ENCODE peak calls at places on chromosomes 2 and 18, in six cellular contexts. O is stomach, F is thyroid gland, J is IMR-90, Y is Peyer's patch, V is kidney. D is an unnamed sample. For H3K36me3, the result is how much of the 10 kb centered on the place peaks cover.

GRCh38 chr2:197891897-197892442 is 87.6 kb downstream of the PLCL1 start:
- DNase-seq in O (no peak), F (no peak), J (no peak), Y (no peak), V (no peak), D (no peak)

GRCh38 chr18:35695803-35696202 is 114.3 kb downstream of the GALNT1 start:
- DNase-seq in O (peak), F (peak), J (no peak), Y (no peak), V (no peak), D (peak)

GRCh38 chr2:98787700-98788099 is 56.8 kb upstream of the MGAT4A start:
- DNase-seq in O (no peak), F (no peak), J (no peak), Y (no peak), V (no peak), D (no peak)

GRCh38 chr18:11387880-11388279 is 221.5 kb upstream of the SLC35G4 start:
- DNase-seq in O (peak), F (peak), J (peak), Y (peak), V (no peak), D (peak)

GRCh38 chr2:51866361-51866760 is 834.4 kb upstream of the NRXN1 start:
- DNase-seq in O (no peak), F (no peak), J (peak), Y (no peak), V (no peak), D (no peak)

GRCh38 chr18:48714873-48715272 is 176.0 kb downstream of the CTIF start:
- DNase-seq in O (no peak), F (no peak), J (no peak), Y (no peak), V (no peak), D (no peak)

GRCh38 chr2:37600735-37601134 is 70.7 kb downstream of the CDC42EP3 start:
- DNase-seq in O (no peak), F (no peak), J (no peak), Y (no peak), V (no peak), D (no peak)

GRCh38 chr2:30567317-30567716 is 120.3 kb downstream of the LCLAT1 start:
- DNase-seq in O (no peak), F (no peak), J (no peak), Y (no peak), V (no peak), D (no peak)

GRCh38 chr2:30165050-30165520 is 18.3 kb downstream of the YPEL5 start:
- DNase-seq in O (peak), F (peak), J (peak), Y (peak), V (no peak), D (peak)

GRCh38 chr2:62375051-62375450 is 130.9 kb downstream of the TMEM17 start:
- DNase-seq in O (no peak), F (no peak), J (no peak), Y (no peak), V (no peak), D (no peak)

GRCh38 chr2:17719562-17720371 is 33.8 kb downstream of the SMC6 start:
- DNase-seq in O (no peak), F (no peak), J (peak), Y (no peak), V (no peak), D (no peak)

GRCh38 chr2:211709394-211709793 is 829.2 kb downstream of the ERBB4 start:
- DNase-seq in O (no peak), F (no peak), J (no peak), Y (no peak), V (no peak), D (no peak)

GRCh38 chr2:37631698-37632097 is 39.7 kb downstream of the CDC42EP3 start:
- DNase-seq in O (no peak), F (no peak), J (no peak), Y (no peak), V (no peak), D (no peak)

GRCh38 chr18:9025104-9025838 is 77.2 kb upstream of the NDUFV2 start:
- DNase-seq in O (no peak), F (no peak), J (peak), Y (no peak), V (no peak), D (no peak)

GRCh38 chr18:35076556-35076955 is 35.3 kb downstream of the MAPRE2 start:
- DNase-seq in O (no peak), F (no peak), J (peak), Y (no peak), V (no peak), D (no peak)

GRCh38 chr2:196427996-196428634 is 211.4 kb upstream of the CCDC150 start:
- DNase-seq in O (no peak), F (no peak), J (no peak), Y (no peak), V (no peak), D (no peak)

GRCh38 chr2:36670881-36671595 is 25.5 kb upstream of the VIT start:
- DNase-seq in O (no peak), F (no peak), J (peak), Y (no peak), V (no peak), D (no peak)

GRCh38 chr2:100416939-100417744 is at the start of gene CHST10:
- DNase-seq in O (peak), F (peak), J (peak), Y (peak), V (peak), D (peak)

GRCh38 chr18:23619388-23619873 is 33.1 kb upstream of the NPC1 start:
- DNase-seq in O (peak), F (no peak), J (no peak), Y (no peak), V (no peak), D (peak)

GRCh38 chr2:119862127-119862889 is 102.6 kb downstream of the PTPN4 start:
- DNase-seq in O (no peak), F (no peak), J (no peak), Y (no peak), V (no peak), D (no peak)

GRCh38 chr2:43178602-43179542 is 47.5 kb downstream of the ZFP36L2 start:
- DNase-seq in O (peak), F (peak), J (peak), Y (peak), V (peak), D (peak)

GRCh38 chr2:33589444-33589843 is 9.7 kb downstream of the FAM98A start:
- DNase-seq in O (no peak), F (no peak), J (peak), Y (no peak), V (no peak), D (no peak)

DNA sequence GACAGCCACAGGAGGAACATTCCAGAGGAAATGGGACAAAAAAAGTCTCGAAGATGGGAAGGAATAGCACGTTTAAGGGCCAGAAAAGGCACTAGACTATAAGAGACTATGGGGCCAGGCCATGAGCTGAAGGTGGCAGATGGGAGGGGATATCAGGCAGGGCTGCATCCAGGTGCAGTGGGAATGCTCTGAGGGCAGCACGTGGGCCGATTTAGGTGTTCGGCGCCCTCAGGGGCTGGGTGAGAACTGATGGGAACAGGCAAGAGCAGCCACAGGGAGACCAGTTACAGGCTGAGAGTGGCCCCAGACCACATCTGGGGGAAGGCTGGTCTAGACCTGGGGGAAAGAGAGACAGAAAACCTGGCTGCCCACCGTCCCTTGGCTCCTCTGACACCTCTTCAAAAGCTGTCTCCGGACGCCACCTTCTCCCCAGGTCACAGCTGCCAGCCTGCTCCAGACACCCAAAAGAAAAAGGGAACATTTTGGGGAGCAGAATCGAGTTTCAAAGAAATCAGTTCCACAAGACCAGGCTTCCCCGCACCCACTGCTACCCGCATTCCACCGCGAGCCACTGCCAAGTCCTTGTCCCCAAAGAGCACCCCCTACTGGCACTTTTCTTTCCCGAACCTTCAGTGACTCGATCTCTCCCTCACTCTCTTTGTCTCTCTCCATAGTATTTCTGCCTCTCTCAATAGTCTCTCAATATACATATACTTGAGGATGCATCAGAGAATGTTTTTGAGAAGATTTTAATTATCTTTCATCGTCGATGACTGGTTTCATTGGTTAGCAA is 190.1 kb upstream of the AGAP1 start:
- DNase-seq in O (no peak), F (no peak), J (no peak), Y (no peak), V (no peak), D (no peak)
- H3K27ac ChIP-seq in O (no peak), F (no peak), J (no peak), Y (no peak), V (no peak), D (no peak)

GRCh38 chr2:235952714-235953113 is 215.5 kb downstream of the GBX2 start:
- DNase-seq in O (no peak), F (no peak), J (no peak), Y (no peak), V (no peak), D (no peak)
- H3K36me3 ChIP-seq in O (under half), F (under half), J (under half), Y (under half), V (under half), D (under half)

GRCh38 chr2:227123697-227124096 is 40.3 kb downstream of the COL4A4 start:
- DNase-seq in O (no peak), F (no peak), J (no peak), Y (no peak), V (no peak), D (no peak)

GRCh38 chr2:227130636-227131035 is 33.4 kb downstream of the COL4A4 start:
- DNase-seq in O (no peak), F (no peak), J (no peak), Y (no peak), V (no peak), D (no peak)

GRCh38 chr2:227127236-227127635 is 36.8 kb downstream of the COL4A4 start:
- DNase-seq in O (no peak), F (no peak), J (no peak), Y (no peak), V (no peak), D (no peak)

GRCh38 chr2:227125506-227125905 is 38.5 kb downstream of the COL4A4 start:
- DNase-seq in O (no peak), F (no peak), J (no peak), Y (no peak), V (no peak), D (no peak)
- TF ChIP-seq CTCF in O (no peak), F (no peak), J (no peak), Y (no peak), V (no peak), D (no peak)

GRCh38 chr2:239222346-239223028 is 178.3 kb downstream of the HDAC4 start:
- DNase-seq in O (peak), F (no peak), J (peak), Y (no peak), V (no peak), D (no peak)

GRCh38 chr2:239220363-239220762 is 180.5 kb downstream of the HDAC4 start:
- DNase-seq in O (peak), F (no peak), J (no peak), Y (no peak), V (no peak), D (no peak)

GRCh38 chr2:239223029-239223329 is 177.8 kb downstream of the HDAC4 start:
- DNase-seq in O (peak), F (no peak), J (peak), Y (no peak), V (no peak), D (no peak)

GRCh38 chr2:239223330-239224248 is 177.2 kb downstream of the HDAC4 start:
- DNase-seq in O (peak), F (peak), J (peak), Y (peak), V (no peak), D (peak)

DNA sequence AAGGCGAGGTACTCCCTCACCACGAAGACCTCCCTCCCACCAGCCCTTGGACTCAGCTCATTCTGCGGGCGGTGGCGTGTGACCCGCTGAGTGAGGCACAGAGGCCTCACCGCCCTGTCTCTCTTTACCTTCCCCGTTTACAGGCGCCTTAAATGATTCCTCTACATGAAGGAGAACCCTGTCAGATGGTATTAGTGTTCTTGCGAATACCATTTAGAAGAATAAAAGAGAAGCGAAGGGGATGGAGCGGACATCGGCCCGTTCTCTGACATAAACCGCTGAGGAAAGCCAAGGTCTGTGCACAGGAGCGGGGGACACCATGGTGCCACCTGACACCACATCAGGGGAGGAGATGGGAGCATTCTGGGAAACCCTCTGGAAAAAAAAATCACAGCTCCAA is 179.8 kb downstream of the HDAC4 start:
- DNase-seq in O (peak), F (no peak), J (no peak), Y (no peak), V (no peak), D (no peak)
- H3K27ac ChIP-seq in O (peak), F (peak), J (peak), Y (no peak), V (no peak), D (peak)

GRCh38 chr2:54615832-54616534 is 107.5 kb upstream of the EML6 start:
- DNase-seq in O (no peak), F (no peak), J (no peak), Y (no peak), V (no peak), D (no peak)
- H3K36me3 ChIP-seq in O (half or more), F (under half), J (under half), Y (under half), V (half or more), D (under half)

DNA sequence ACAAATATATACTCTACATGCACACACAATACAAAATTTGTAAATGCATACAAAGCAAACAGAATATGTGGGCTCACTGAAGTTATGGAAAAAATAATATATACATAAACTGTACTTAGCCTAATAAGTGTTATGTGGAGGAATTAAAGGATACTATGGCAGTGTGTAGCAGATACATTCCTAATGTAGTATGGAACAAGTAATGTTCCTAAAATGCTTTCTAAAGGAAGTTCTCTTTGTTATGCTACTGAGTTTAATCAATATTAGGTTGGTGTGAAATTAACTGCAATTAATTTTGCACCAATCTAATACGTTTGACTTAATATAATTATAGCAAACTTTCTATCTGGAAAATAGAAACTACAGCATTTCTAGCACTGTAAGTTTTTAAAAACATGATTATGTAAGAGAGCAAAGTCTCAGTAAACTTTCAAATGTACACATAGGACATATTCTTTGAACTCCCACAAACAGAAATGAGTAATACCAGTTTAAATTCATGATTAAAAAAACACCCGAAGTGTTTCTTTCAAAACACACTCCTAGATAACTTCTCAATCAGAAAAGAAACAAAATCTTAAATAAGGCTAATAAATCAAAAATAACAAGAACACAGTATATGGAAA is 331.3 kb downstream of the LRRTM4 start:
- DNase-seq in O (no peak), F (no peak), J (no peak), Y (no peak), V (no peak), D (no peak)
- TF ChIP-seq CTCF in O (no peak), F (no peak), J (no peak), Y (no peak), V (no peak), D (no peak)

GRCh38 chr2:112032615-112033457 is 22.2 kb upstream of the TMEM87B start:
- DNase-seq in O (peak), F (peak), J (peak), Y (peak), V (no peak), D (peak)
- H3K27ac ChIP-seq in O (peak), F (peak), J (no peak), Y (no peak), V (no peak), D (no peak)

GRCh38 chr2:237757616-237758015 is 41.0 kb upstream of the RBM44 start:
- DNase-seq in O (no peak), F (no peak), J (no peak), Y (no peak), V (no peak), D (no peak)
- H3K36me3 ChIP-seq in O (half or more), F (under half), J (under half), Y (under half), V (under half), D (under half)

DNA sequence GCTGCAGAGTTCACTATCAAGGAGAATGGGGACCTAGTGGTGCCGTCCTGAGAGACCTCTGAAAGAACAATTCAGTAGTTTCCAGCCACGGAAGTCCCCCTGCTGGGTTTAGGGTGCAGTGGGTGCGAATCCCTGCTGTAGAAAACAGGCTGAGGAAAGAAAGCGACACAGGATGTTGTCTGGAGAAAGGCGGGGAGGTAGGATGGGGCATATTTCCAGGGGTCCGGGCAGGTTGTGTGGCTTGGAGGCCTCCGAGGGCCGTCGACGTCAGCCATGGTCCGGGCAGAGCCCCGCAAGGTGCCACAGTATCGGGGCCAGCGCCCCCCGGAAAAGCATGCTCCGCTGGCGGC is 807 bp upstream of the CREB1 start:
- DNase-seq in O (peak), F (peak), J (no peak), Y (peak), V (no peak), D (peak)
- TF ChIP-seq CTCF in O (no peak), F (no peak), J (peak), Y (no peak), V (no peak), D (no peak)

D was measured in body of pancreas.